ENCODE peak calls at places on chromosome 14, in five cellular contexts. X, P, R, D and W are unnamed samples.
A peak's percentile ranks its signal among the peaks of the same experiment; 100 is the strongest.

GRCh38 chr14:94375552-94376107 is 12.8 kb downstream of the SERPINA1 start:
- DNase-seq in R (no peak), X (no peak), D (no peak), P (no peak), W (no peak)

GRCh38 chr14:49381778-49382177 is 204.4 kb downstream of the RPS29 start:
- DNase-seq in P (no peak), X (no peak), D (no peak), R (no peak), W (no peak)

GRCh38 chr14:81638656-81639055 is 105.0 kb upstream of the SEL1L start:
- DNase-seq in R (no peak), P (no peak), X (no peak), D (no peak), W (no peak)

GRCh38 chr14:68814376-68815287 is 21.8 kb upstream of the ZFP36L1 start:
- DNase-seq in X (peak; percentile 59), P (no peak), R (peak; percentile 90), D (peak; percentile 68), W (no peak)

GRCh38 chr14:50070230-50070629 is 46.1 kb downstream of the VCPKMT start:
- DNase-seq in X (no peak), R (no peak), P (no peak), D (no peak), W (no peak)

GRCh38 chr14:52266782-52267181 is 716 bp upstream of the PTGDR start:
- DNase-seq in X (no peak), R (no peak), P (no peak), D (no peak), W (no peak)

GRCh38 chr14:58730793-58731464 is 93.2 kb downstream of the DACT1 start:
- DNase-seq in X (no peak), P (no peak), R (no peak), D (no peak), W (no peak)

GRCh38 chr14:31090872-31091764 is 64.9 kb upstream of the STRN3 start:
- DNase-seq in D (peak; percentile 97), X (peak; percentile 20), P (no peak), R (no peak), W (no peak)

GRCh38 chr14:101031721-101032120 is 128.2 kb upstream of the RTL1 start:
- DNase-seq in D (no peak), P (no peak), R (no peak), X (no peak), W (no peak)

GRCh38 chr14:80973918-80974317 is 18.5 kb downstream of the TSHR start:
- DNase-seq in X (no peak), R (no peak), D (no peak), P (no peak), W (no peak)

GRCh38 chr14:72518809-72519377 is 375.0 kb downstream of the DPF3 start:
- DNase-seq in D (no peak), R (peak; percentile 52), P (no peak), X (no peak), W (no peak)

GRCh38 chr14:75906680-75907280 is 75.0 kb downstream of the TGFB3 start:
- DNase-seq in X (peak; percentile 68), P (no peak), R (peak; percentile 66), D (peak; percentile 70), W (peak; percentile 66)

GRCh38 chr14:58146399-58146798 is 5.6 kb downstream of the ARMH4 start:
- DNase-seq in X (no peak), P (no peak), R (no peak), D (no peak), W (no peak)

GRCh38 chr14:30573203-30573814 is 14.4 kb downstream of the G2E3 start:
- DNase-seq in D (peak; percentile 70), P (no peak), R (no peak), X (no peak), W (no peak)

GRCh38 chr14:60648169-60648933 is 926 bp downstream of the SIX1 start:
- DNase-seq in X (no peak), D (peak; percentile 28), P (no peak), R (no peak), W (no peak)

GRCh38 chr14:93970589-93970966 is 5.8 kb downstream of the ASB2 start:
- DNase-seq in R (peak; percentile 82), D (no peak), X (peak; percentile 66), P (no peak), W (no peak)

GRCh38 chr14:89909586-89909985 is 44.9 kb downstream of the EFCAB11 start:
- DNase-seq in X (no peak), R (no peak), P (no peak), D (no peak), W (no peak)

GRCh38 chr14:70808402-70809237 is 693 bp downstream of the MAP3K9 start:
- DNase-seq in P (no peak), X (peak; percentile 60), R (peak; percentile 60), D (no peak), W (peak; percentile 76)

GRCh38 chr14:84643438-84643837 is 886.5 kb upstream of the FLRT2 start:
- DNase-seq in R (no peak), X (no peak), P (no peak), D (no peak), W (no peak)

GRCh38 chr14:93997082-93997481 is at the start of gene CCDC197:
- DNase-seq in D (peak; percentile 28), P (no peak), R (no peak), X (no peak), W (no peak)

GRCh38 chr14:44895716-44896115 is 66.0 kb downstream of the KLHL28 start:
- DNase-seq in R (no peak), D (peak; percentile 90), P (no peak), X (no peak), W (no peak)

GRCh38 chr14:44897844-44898151 is 63.9 kb downstream of the KLHL28 start:
- DNase-seq in R (no peak), X (no peak), D (peak; percentile 41), P (no peak), W (no peak)

GRCh38 chr14:44896275-44897040 is 65.3 kb downstream of the KLHL28 start:
- DNase-seq in P (no peak), X (no peak), D (no peak), R (no peak), W (no peak)

GRCh38 chr14:44898547-44898946 is 63.2 kb downstream of the KLHL28 start:
- DNase-seq in R (no peak), D (peak; percentile 61), X (no peak), P (no peak), W (no peak)

DNA sequence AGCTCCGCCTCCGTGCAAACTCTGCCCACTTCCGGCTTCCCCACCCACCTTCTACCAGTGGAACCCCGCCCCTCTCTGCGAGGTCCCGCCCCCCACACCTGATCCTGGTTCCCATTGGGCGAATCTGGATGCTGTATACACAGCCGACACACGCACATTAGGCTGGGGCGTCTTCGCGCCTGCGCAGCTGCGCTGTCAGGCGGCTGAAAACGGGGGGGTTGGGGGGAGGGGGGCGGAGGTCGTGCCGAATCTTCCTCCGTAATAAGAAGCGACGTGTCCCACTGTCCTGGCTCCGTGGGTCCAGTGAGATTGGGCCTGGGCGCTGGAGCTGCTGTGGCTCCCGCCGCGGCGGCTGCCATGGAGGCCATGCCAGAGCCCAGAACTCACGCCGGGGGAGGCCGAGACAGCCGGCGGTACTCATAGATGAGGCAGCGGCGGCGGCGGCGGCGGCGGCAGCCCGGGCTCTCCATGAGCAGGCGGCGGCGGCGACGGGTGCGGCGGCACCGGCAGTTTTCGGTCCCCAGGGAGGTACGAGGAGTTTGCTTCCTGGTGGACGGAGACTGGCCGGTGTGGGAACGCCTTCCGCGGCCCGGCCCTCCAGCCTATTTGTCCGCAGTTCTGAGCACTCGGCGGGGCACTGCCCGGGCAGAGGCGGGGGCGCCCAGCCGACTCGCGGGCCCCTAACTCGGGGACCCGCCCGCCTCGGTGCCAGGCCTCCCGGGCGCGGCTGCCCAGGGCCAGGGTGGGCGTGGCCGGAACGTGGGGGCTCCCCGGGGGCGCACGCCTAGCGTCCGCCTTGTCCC is 64.5 kb downstream of the KLHL28 start:
- DNase-seq in X (peak; percentile 99), P (peak; percentile 89), R (peak; percentile 99), D (peak; percentile 97), W (peak; percentile 98)
- TF ChIP-seq POLR2A in X (peak; percentile 84), P (peak; percentile 86), R (peak; percentile 59), D (peak; percentile 85), W (peak; percentile 74)

GRCh38 chr14:92517761-92518160 is 4.2 kb downstream of the RIN3 start:
- DNase-seq in D (no peak), P (no peak), X (no peak), R (no peak), W (no peak)

GRCh38 chr14:92520701-92521415 is 7.3 kb downstream of the RIN3 start:
- DNase-seq in X (no peak), D (no peak), R (no peak), P (no peak), W (no peak)

GRCh38 chr14:92516966-92517350 is 3.4 kb downstream of the RIN3 start:
- DNase-seq in P (no peak), X (no peak), R (no peak), D (no peak), W (no peak)

GRCh38 chr14:92520102-92520651 is 6.6 kb downstream of the RIN3 start:
- DNase-seq in X (no peak), R (no peak), P (no peak), D (no peak), W (no peak)

DNA sequence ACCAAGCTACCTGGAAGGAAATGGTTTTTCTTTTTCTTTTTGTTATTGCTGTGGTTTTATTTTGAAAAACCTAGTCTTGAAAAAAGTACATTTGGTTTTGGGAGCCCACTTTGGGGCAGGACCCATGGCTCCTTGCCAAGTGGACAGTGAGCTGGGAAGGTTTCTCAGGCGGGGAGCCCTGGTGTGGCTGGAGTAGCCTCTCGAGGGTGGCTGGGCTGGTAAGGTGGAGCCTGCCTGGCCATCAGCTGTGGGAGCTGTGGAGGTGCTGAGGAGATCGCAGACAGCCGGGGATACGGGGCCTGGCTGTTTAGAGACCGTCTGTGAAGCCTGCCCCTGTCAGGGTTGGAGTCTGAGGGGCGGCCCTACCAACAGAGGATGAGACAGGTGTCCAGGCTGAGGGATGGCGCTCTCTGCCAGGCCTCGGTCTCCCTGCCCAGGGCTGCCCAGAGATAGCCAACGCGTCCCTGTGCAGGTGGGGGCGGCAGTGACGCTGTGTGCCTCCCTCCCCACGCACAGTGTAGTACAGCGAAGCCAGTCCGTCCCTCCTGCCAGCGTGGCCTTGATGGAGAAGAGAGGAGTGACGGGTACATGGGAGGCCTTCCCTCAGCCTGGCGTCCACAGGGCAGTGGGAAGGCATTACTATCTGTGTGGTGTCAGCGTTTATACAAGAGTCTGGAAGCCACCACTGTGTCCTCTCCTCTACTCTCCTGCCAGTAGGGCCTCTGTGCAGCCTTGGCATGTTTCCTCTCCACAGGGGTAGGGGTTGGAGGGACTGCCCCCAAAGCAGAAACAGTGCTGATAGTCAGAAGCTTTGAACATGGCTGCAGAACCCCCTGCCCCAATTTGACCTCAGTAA is 5.9 kb downstream of the RIN3 start:
- DNase-seq in P (no peak), D (no peak), X (no peak), R (no peak), W (no peak)
- H3K4me1 ChIP-seq in P (peaks cover 66% of the 10 kb centered on the region), D (peaks cover 4% of the 10 kb centered on the region), X (peaks cover 49% of the 10 kb centered on the region), R (peaks cover 46% of the 10 kb centered on the region), W (peaks cover 40% of the 10 kb centered on the region)

GRCh38 chr14:55103005-55103640 is 25.9 kb upstream of the LGALS3 start:
- DNase-seq in X (peak; percentile 91), D (peak; percentile 95), P (peak; percentile 37), R (peak; percentile 67), W (peak; percentile 76)
- TF ChIP-seq POLR2A in X (peak; percentile 72), D (no peak), P (no peak), R (no peak), W (no peak)

GRCh38 chr14:99788713-99789112 is 4.5 kb upstream of the EML1 start:
- DNase-seq in P (no peak), X (no peak), D (no peak), R (no peak), W (no peak)

GRCh38 chr14:99791476-99792283 is 1.5 kb upstream of the EML1 start:
- DNase-seq in R (no peak), P (no peak), D (no peak), X (no peak), W (peak; percentile 35)

GRCh38 chr14:99790201-99790977 is 2.8 kb upstream of the EML1 start:
- DNase-seq in X (no peak), D (no peak), P (no peak), R (no peak), W (no peak)

GRCh38 chr14:99790978-99791376 is 2.2 kb upstream of the EML1 start:
- DNase-seq in X (no peak), R (no peak), D (no peak), P (no peak), W (no peak)

GRCh38 chr14:99789581-99789980 is 3.6 kb upstream of the EML1 start:
- DNase-seq in D (no peak), P (no peak), X (no peak), R (no peak), W (no peak)
- H3K4me1 ChIP-seq in D (peaks cover 10% of the 10 kb centered on the region), P (peaks cover 33% of the 10 kb centered on the region), X (peaks cover 26% of the 10 kb centered on the region), R (peaks cover 24% of the 10 kb centered on the region), W (no peaks in the 10 kb centered on the region)